ENCODE peak calls at places on chromosomes 11 and 22, in ten cellular contexts. One of them, this sample, is unnamed.
A peak's percentile ranks its signal among the peaks of the same experiment; 100 is the strongest.

GRCh38 chr22:48712558-48712957 is 1115.1 kb downstream of the BRD1 start:
- DNase-seq in SHP77 treated with DMSO at 0.1 percent for 48 hours: no peak
- DNase-seq in COR-L47: no peak
- DNase-seq in NCI-H526: no peak
- DNase-seq in globus pallidus: no peak
- DNase-seq in amygdala: no peak
- DNase-seq in CD4-positive, alpha-beta memory T cell: no peak
- DNase-seq in fibroblast of mammary gland: no peak
- DNase-seq in CD4-positive, alpha-beta T cell: no peak
- DNase-seq in stimulated activated CD4-positive, alpha-beta T cell treated with anti-CD3 and anti-CD28 coated beads, Interleukin-2, amount 100 ng/mL, for 48 hours: no peak
- DNase-seq in this sample: no peak

GRCh38 chr11:46391578-46392420 is at the start of gene CHRM4:
- DNase-seq in CD4-positive, alpha-beta memory T cell: no peak
- DNase-seq in CD4-positive, alpha-beta T cell: no peak
- DNase-seq in stimulated activated CD4-positive, alpha-beta T cell treated with anti-CD3 and anti-CD28 coated beads, Interleukin-2, amount 100 ng/mL, for 48 hours: no peak
- DNase-seq in globus pallidus: no peak
- DNase-seq in NCI-H526: peak; percentile 91
- DNase-seq in COR-L47: peak; percentile 67
- DNase-seq in amygdala: no peak
- DNase-seq in SHP77 treated with DMSO at 0.1 percent for 48 hours: peak; percentile 50
- DNase-seq in fibroblast of mammary gland: peak; percentile 11
- DNase-seq in this sample: peak; percentile 28

GRCh38 chr11:22634897-22635629 is 9.4 kb upstream of the FANCF start:
- DNase-seq in CD4-positive, alpha-beta T cell: no peak
- DNase-seq in NCI-H526: no peak
- DNase-seq in CD4-positive, alpha-beta memory T cell: no peak
- DNase-seq in stimulated activated CD4-positive, alpha-beta T cell treated with anti-CD3 and anti-CD28 coated beads, Interleukin-2, amount 100 ng/mL, for 48 hours: no peak
- DNase-seq in globus pallidus: no peak
- DNase-seq in COR-L47: peak; percentile 25
- DNase-seq in SHP77 treated with DMSO at 0.1 percent for 48 hours: peak; percentile 57
- DNase-seq in fibroblast of mammary gland: peak; percentile 61
- DNase-seq in amygdala: no peak
- DNase-seq in this sample: no peak

GRCh38 chr22:40749829-40750228 is 69.3 kb downstream of the SLC25A17 start:
- DNase-seq in stimulated activated CD4-positive, alpha-beta T cell treated with anti-CD3 and anti-CD28 coated beads, Interleukin-2, amount 100 ng/mL, for 48 hours: no peak
- DNase-seq in CD4-positive, alpha-beta T cell: no peak
- DNase-seq in SHP77 treated with DMSO at 0.1 percent for 48 hours: no peak
- DNase-seq in globus pallidus: no peak
- DNase-seq in fibroblast of mammary gland: no peak
- DNase-seq in CD4-positive, alpha-beta memory T cell: no peak
- DNase-seq in COR-L47: no peak
- DNase-seq in NCI-H526: no peak
- DNase-seq in amygdala: no peak
- DNase-seq in this sample: no peak

GRCh38 chr11:40797981-40798380 is 661.5 kb downstream of the LRRC4C start:
- DNase-seq in NCI-H526: no peak
- DNase-seq in globus pallidus: no peak
- DNase-seq in fibroblast of mammary gland: no peak
- DNase-seq in COR-L47: no peak
- DNase-seq in amygdala: no peak
- DNase-seq in CD4-positive, alpha-beta T cell: no peak
- DNase-seq in stimulated activated CD4-positive, alpha-beta T cell treated with anti-CD3 and anti-CD28 coated beads, Interleukin-2, amount 100 ng/mL, for 48 hours: no peak
- DNase-seq in SHP77 treated with DMSO at 0.1 percent for 48 hours: no peak
- DNase-seq in CD4-positive, alpha-beta memory T cell: no peak
- DNase-seq in this sample: no peak

GRCh38 chr11:6646631-6647281 is 8.9 kb downstream of the DCHS1 start:
- DNase-seq in globus pallidus: no peak
- DNase-seq in fibroblast of mammary gland: peak; percentile 78
- DNase-seq in NCI-H526: no peak
- DNase-seq in CD4-positive, alpha-beta memory T cell: no peak
- DNase-seq in stimulated activated CD4-positive, alpha-beta T cell treated with anti-CD3 and anti-CD28 coated beads, Interleukin-2, amount 100 ng/mL, for 48 hours: no peak
- DNase-seq in CD4-positive, alpha-beta T cell: peak; percentile 48
- DNase-seq in SHP77 treated with DMSO at 0.1 percent for 48 hours: no peak
- DNase-seq in COR-L47: no peak
- DNase-seq in amygdala: no peak
- DNase-seq in this sample: no peak

GRCh38 chr11:87299041-87299481 is 261.3 kb downstream of the TMEM135 start:
- DNase-seq in CD4-positive, alpha-beta T cell: no peak
- DNase-seq in SHP77 treated with DMSO at 0.1 percent for 48 hours: no peak
- DNase-seq in NCI-H526: no peak
- DNase-seq in COR-L47: no peak
- DNase-seq in CD4-positive, alpha-beta memory T cell: no peak
- DNase-seq in amygdala: no peak
- DNase-seq in globus pallidus: no peak
- DNase-seq in fibroblast of mammary gland: no peak
- DNase-seq in stimulated activated CD4-positive, alpha-beta T cell treated with anti-CD3 and anti-CD28 coated beads, Interleukin-2, amount 100 ng/mL, for 48 hours: no peak
- DNase-seq in this sample: no peak

GRCh38 chr22:45127866-45128265 is 35.9 kb upstream of the NUP50 start:
- DNase-seq in stimulated activated CD4-positive, alpha-beta T cell treated with anti-CD3 and anti-CD28 coated beads, Interleukin-2, amount 100 ng/mL, for 48 hours: no peak
- DNase-seq in SHP77 treated with DMSO at 0.1 percent for 48 hours: no peak
- DNase-seq in COR-L47: no peak
- DNase-seq in fibroblast of mammary gland: peak; percentile 41
- DNase-seq in amygdala: no peak
- DNase-seq in CD4-positive, alpha-beta memory T cell: no peak
- DNase-seq in globus pallidus: no peak
- DNase-seq in CD4-positive, alpha-beta T cell: no peak
- DNase-seq in NCI-H526: no peak
- DNase-seq in this sample: no peak

GRCh38 chr11:66142370-66143263 is 72.5 kb downstream of the PACS1 start:
- DNase-seq in CD4-positive, alpha-beta memory T cell: no peak
- DNase-seq in COR-L47: no peak
- DNase-seq in amygdala: no peak
- DNase-seq in CD4-positive, alpha-beta T cell: no peak
- DNase-seq in stimulated activated CD4-positive, alpha-beta T cell treated with anti-CD3 and anti-CD28 coated beads, Interleukin-2, amount 100 ng/mL, for 48 hours: no peak
- DNase-seq in fibroblast of mammary gland: no peak
- DNase-seq in SHP77 treated with DMSO at 0.1 percent for 48 hours: no peak
- DNase-seq in globus pallidus: no peak
- DNase-seq in NCI-H526: no peak
- DNase-seq in this sample: no peak

GRCh38 chr22:45602824-45603301 is 68.8 kb upstream of the ATXN10 start:
- DNase-seq in CD4-positive, alpha-beta T cell: no peak
- DNase-seq in amygdala: no peak
- DNase-seq in COR-L47: no peak
- DNase-seq in fibroblast of mammary gland: peak; percentile 85
- DNase-seq in stimulated activated CD4-positive, alpha-beta T cell treated with anti-CD3 and anti-CD28 coated beads, Interleukin-2, amount 100 ng/mL, for 48 hours: no peak
- DNase-seq in globus pallidus: no peak
- DNase-seq in NCI-H526: peak; percentile 89
- DNase-seq in CD4-positive, alpha-beta memory T cell: no peak
- DNase-seq in SHP77 treated with DMSO at 0.1 percent for 48 hours: peak; percentile 81
- DNase-seq in this sample: no peak

GRCh38 chr11:130782361-130783221 is 133.7 kb downstream of the SNX19 start:
- DNase-seq in globus pallidus: no peak
- DNase-seq in amygdala: no peak
- DNase-seq in CD4-positive, alpha-beta memory T cell: no peak
- DNase-seq in NCI-H526: no peak
- DNase-seq in CD4-positive, alpha-beta T cell: no peak
- DNase-seq in COR-L47: no peak
- DNase-seq in stimulated activated CD4-positive, alpha-beta T cell treated with anti-CD3 and anti-CD28 coated beads, Interleukin-2, amount 100 ng/mL, for 48 hours: no peak
- DNase-seq in fibroblast of mammary gland: peak; percentile 73
- DNase-seq in SHP77 treated with DMSO at 0.1 percent for 48 hours: no peak
- DNase-seq in this sample: no peak

GRCh38 chr22:46878549-46878948 is 116.1 kb downstream of the TBC1D22A start:
- DNase-seq in stimulated activated CD4-positive, alpha-beta T cell treated with anti-CD3 and anti-CD28 coated beads, Interleukin-2, amount 100 ng/mL, for 48 hours: no peak
- DNase-seq in fibroblast of mammary gland: peak; percentile 58
- DNase-seq in NCI-H526: no peak
- DNase-seq in CD4-positive, alpha-beta memory T cell: no peak
- DNase-seq in CD4-positive, alpha-beta T cell: no peak
- DNase-seq in amygdala: no peak
- DNase-seq in SHP77 treated with DMSO at 0.1 percent for 48 hours: no peak
- DNase-seq in globus pallidus: no peak
- DNase-seq in COR-L47: no peak
- DNase-seq in this sample: no peak

GRCh38 chr22:30015846-30016245 is 64.4 kb upstream of the HORMAD2 start:
- DNase-seq in stimulated activated CD4-positive, alpha-beta T cell treated with anti-CD3 and anti-CD28 coated beads, Interleukin-2, amount 100 ng/mL, for 48 hours: no peak
- DNase-seq in NCI-H526: no peak
- DNase-seq in amygdala: no peak
- DNase-seq in fibroblast of mammary gland: peak; percentile 83
- DNase-seq in COR-L47: no peak
- DNase-seq in CD4-positive, alpha-beta memory T cell: no peak
- DNase-seq in SHP77 treated with DMSO at 0.1 percent for 48 hours: no peak
- DNase-seq in globus pallidus: no peak
- DNase-seq in CD4-positive, alpha-beta T cell: no peak
- DNase-seq in this sample: no peak

GRCh38 chr11:76656087-76656531 is 14.4 kb downstream of the LRRC32 start:
- DNase-seq in SHP77 treated with DMSO at 0.1 percent for 48 hours: no peak
- DNase-seq in CD4-positive, alpha-beta T cell: no peak
- DNase-seq in COR-L47: no peak
- DNase-seq in CD4-positive, alpha-beta memory T cell: no peak
- DNase-seq in fibroblast of mammary gland: no peak
- DNase-seq in NCI-H526: peak; percentile 59
- DNase-seq in amygdala: no peak
- DNase-seq in globus pallidus: no peak
- DNase-seq in stimulated activated CD4-positive, alpha-beta T cell treated with anti-CD3 and anti-CD28 coated beads, Interleukin-2, amount 100 ng/mL, for 48 hours: no peak
- DNase-seq in this sample: no peak